ENCODE peak calls at places on chromosomes 1 and 21, in five cellular contexts. One of them, this sample, is unnamed.

GRCh38 chr1:17734609-17735008 is 20.5 kb upstream of the ACTL8 start:
- DNase-seq in GM12878: no peak
- DNase-seq in GM12892: no peak
- DNase-seq in K562: no peak
- DNase-seq in H1: no peak
- DNase-seq in this sample: no peak

GRCh38 chr1:193312432-193312831 is 126.0 kb upstream of the B3GALT2 start:
- DNase-seq in GM12878: no peak
- DNase-seq in H1: no peak
- DNase-seq in GM12892: no peak
- DNase-seq in K562: no peak
- DNase-seq in this sample: no peak

GRCh38 chr1:201739054-201739453 is 89.9 kb upstream of the IPO9 start:
- DNase-seq in GM12878: no peak
- DNase-seq in K562: no peak
- DNase-seq in GM12892: no peak
- DNase-seq in H1: no peak
- DNase-seq in this sample: no peak

GRCh38 chr21:37564341-37564923 is 197.9 kb downstream of the DYRK1A start:
- DNase-seq in GM12892: no peak
- DNase-seq in GM12878: peak
- DNase-seq in H1: peak
- DNase-seq in K562: peak
- DNase-seq in this sample: peak

GRCh38 chr1:1833916-1834325 is 55.7 kb upstream of the NADK start:
- DNase-seq in GM12878: peak
- DNase-seq in GM12892: peak
- DNase-seq in H1: no peak
- DNase-seq in K562: no peak
- DNase-seq in this sample: no peak

GRCh38 chr1:30195424-30196134 is 527.8 kb downstream of the MATN1 start:
- DNase-seq in H1: no peak
- DNase-seq in K562: no peak
- DNase-seq in GM12878: no peak
- DNase-seq in GM12892: no peak
- DNase-seq in this sample: no peak

GRCh38 chr21:46634427-46634826 is 1.0 kb upstream of the PRMT2 start:
- DNase-seq in GM12878: no peak
- DNase-seq in H1: no peak
- DNase-seq in GM12892: no peak
- DNase-seq in K562: no peak
- DNase-seq in this sample: no peak

GRCh38 chr1:56754713-56755505 is 64.3 kb downstream of the FYB2 start:
- DNase-seq in GM12892: no peak
- DNase-seq in K562: no peak
- DNase-seq in H1: no peak
- DNase-seq in GM12878: no peak
- DNase-seq in this sample: no peak

GRCh38 chr1:206631085-206631509 is 4.2 kb upstream of the DYRK3 start:
- DNase-seq in GM12878: peak
- DNase-seq in H1: peak
- DNase-seq in GM12892: peak
- DNase-seq in K562: peak
- DNase-seq in this sample: peak
- TF ChIP-seq POLR2AphosphoS5 in GM12878: no peak
- TF ChIP-seq POLR2AphosphoS5 in H1: no peak
- TF ChIP-seq POLR2AphosphoS5 in GM12892: no peak
- TF ChIP-seq POLR2AphosphoS5 in K562: no peak
- TF ChIP-seq POLR2AphosphoS5 in this sample: no peak

GRCh38 chr21:15065381-15066230 is 806 bp upstream of the NRIP1 start:
- DNase-seq in GM12878: no peak
- DNase-seq in H1: peak
- DNase-seq in K562: peak
- DNase-seq in GM12892: no peak
- DNase-seq in this sample: no peak
- TF ChIP-seq POLR2A in GM12878: peak
- TF ChIP-seq POLR2A in H1: no peak
- TF ChIP-seq POLR2A in K562: peak
- TF ChIP-seq POLR2A in GM12892: no peak
- TF ChIP-seq POLR2A in this sample: peak

GRCh38 chr1:18928406-18928805 is 26.1 kb upstream of the ALDH4A1 start:
- DNase-seq in K562: no peak
- DNase-seq in H1: no peak
- DNase-seq in GM12892: no peak
- DNase-seq in GM12878: no peak
- DNase-seq in this sample: no peak

GRCh38 chr1:18926315-18927081 is 24.1 kb upstream of the ALDH4A1 start:
- DNase-seq in K562: peak
- DNase-seq in GM12878: peak
- DNase-seq in H1: no peak
- DNase-seq in GM12892: peak
- DNase-seq in this sample: peak

GRCh38 chr1:18927082-18927653 is 24.8 kb upstream of the ALDH4A1 start:
- DNase-seq in GM12892: no peak
- DNase-seq in GM12878: no peak
- DNase-seq in H1: no peak
- DNase-seq in K562: no peak
- DNase-seq in this sample: no peak

GRCh38 chr1:18928985-18929384 is 26.6 kb upstream of the ALDH4A1 start:
- DNase-seq in GM12892: no peak
- DNase-seq in H1: no peak
- DNase-seq in K562: no peak
- DNase-seq in GM12878: no peak
- DNase-seq in this sample: no peak

GRCh38 chr1:18927654-18928272 is 25.4 kb upstream of the ALDH4A1 start:
- DNase-seq in K562: no peak
- DNase-seq in GM12878: no peak
- DNase-seq in GM12892: peak
- DNase-seq in H1: no peak
- DNase-seq in this sample: no peak
- TF ChIP-seq TAF1 in K562: no peak
- TF ChIP-seq TAF1 in GM12878: peak
- TF ChIP-seq TAF1 in GM12892: no peak
- TF ChIP-seq TAF1 in H1: no peak
- TF ChIP-seq TAF1 in this sample: peak

DNA sequence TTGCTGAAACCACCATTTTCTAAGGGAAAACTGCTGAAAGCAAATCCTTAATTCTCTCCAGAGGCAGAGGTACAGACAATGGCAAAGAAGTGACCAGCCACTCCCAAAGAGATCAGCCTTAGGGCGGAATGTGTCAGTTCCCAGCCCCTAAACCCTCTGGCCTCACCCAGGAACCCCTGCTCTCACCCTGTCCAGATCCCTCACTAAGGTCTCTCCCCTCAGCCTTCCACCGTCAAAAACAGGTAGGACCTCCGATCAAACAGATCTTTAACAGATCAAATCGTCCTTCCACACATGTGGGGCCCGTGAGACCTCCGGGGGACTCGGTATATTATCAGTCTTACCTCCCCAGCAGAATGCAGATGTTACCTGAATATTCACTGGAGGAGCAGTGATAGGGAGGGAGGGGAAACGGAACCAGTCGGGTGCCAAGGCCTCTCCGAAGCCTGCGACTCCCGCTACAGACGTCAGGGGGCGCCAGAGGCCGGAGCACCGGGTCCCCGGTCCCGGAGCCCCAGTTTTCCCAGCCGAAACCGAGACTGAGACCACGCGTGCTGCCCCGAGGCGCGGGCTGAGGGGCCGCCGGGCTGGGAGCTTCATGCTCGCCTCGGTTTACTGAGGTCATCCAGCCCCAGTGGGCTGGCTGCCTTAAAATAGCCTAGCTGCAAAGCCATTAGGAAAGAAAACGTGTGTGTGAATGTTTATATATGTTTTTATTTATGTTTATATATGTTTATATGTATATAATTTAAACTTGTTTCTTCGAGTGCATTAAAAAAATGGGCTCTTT is 23.6 kb downstream of the GPA33 start:
- DNase-seq in K562: peak
- DNase-seq in H1: peak
- DNase-seq in GM12892: peak
- DNase-seq in GM12878: no peak
- DNase-seq in this sample: peak
- TF ChIP-seq POLR2AphosphoS5 in K562: no peak
- TF ChIP-seq POLR2AphosphoS5 in H1: no peak
- TF ChIP-seq POLR2AphosphoS5 in GM12892: no peak
- TF ChIP-seq POLR2AphosphoS5 in GM12878: no peak
- TF ChIP-seq POLR2AphosphoS5 in this sample: no peak

GRCh38 chr1:6393400-6394187 is at the start of gene ACOT7:
- DNase-seq in GM12892: peak
- DNase-seq in GM12878: peak
- DNase-seq in H1: peak
- DNase-seq in K562: peak
- DNase-seq in this sample: peak
- TF ChIP-seq POLR2A in GM12892: peak
- TF ChIP-seq POLR2A in GM12878: peak
- TF ChIP-seq POLR2A in H1: peak
- TF ChIP-seq POLR2A in K562: peak
- TF ChIP-seq POLR2A in this sample: no peak